ENCODE peak calls at places on chromosomes 3 and 15, in seven cellular contexts. Z is NCI-H460; S is WTC11; W is H54; D is activated CD4-positive, alpha-beta T cell treated with anti-CD3 and anti-CD28 coated beads for 48 hours; K is central memory CD4-positive, alpha-beta T cell; E is HuH-7. R is an unnamed sample.

GRCh38 chr3:156811092-156811862 is 14.9 kb upstream of the LEKR1 start:
- DNase-seq in Z (no peak), S (no peak), W (no peak), D (no peak), K (no peak), E (no peak), R (no peak)

GRCh38 chr15:39969871-39970270 is 36.0 kb downstream of the EIF2AK4 start:
- DNase-seq in Z (no peak), S (no peak), W (peak), D (peak), K (no peak), E (no peak), R (peak)

GRCh38 chr15:85581495-85581894 is 201.1 kb downstream of the AKAP13 start:
- DNase-seq in Z (no peak), S (no peak), W (no peak), D (peak), K (peak), E (no peak), R (peak)

GRCh38 chr15:25667829-25668228 is 195.3 kb downstream of the ATP10A start:
- DNase-seq in Z (no peak), S (no peak), W (no peak), D (no peak), K (no peak), E (no peak), R (no peak)

GRCh38 chr3:160641675-160642330 is 35.2 kb upstream of the ARL14 start:
- DNase-seq in Z (no peak), S (no peak), W (no peak), D (no peak), K (no peak), E (no peak), R (no peak)

GRCh38 chr3:62870321-62870720 is 4.9 kb downstream of the CADPS start:
- DNase-seq in Z (no peak), S (no peak), W (peak), D (no peak), K (no peak), E (no peak), R (no peak)

GRCh38 chr15:86555939-86556725 is 476.5 kb downstream of the AGBL1 start:
- DNase-seq in Z (peak), S (no peak), W (no peak), D (no peak), K (no peak), E (no peak), R (no peak)

GRCh38 chr15:57018151-57018550 is 99.7 kb downstream of the TCF12 start:
- DNase-seq in Z (no peak), S (no peak), W (no peak), D (no peak), K (no peak), E (no peak), R (no peak)

GRCh38 chr3:127694467-127695215 is 21.9 kb downstream of the ABTB1 start:
- DNase-seq in Z (peak), S (peak), W (no peak), D (peak), K (peak), E (no peak), R (peak)

GRCh38 chr3:174325834-174326705 is 533.1 kb upstream of the NAALADL2 start:
- DNase-seq in Z (no peak), S (no peak), W (no peak), D (no peak), K (no peak), E (no peak), R (no peak)

GRCh38 chr3:103127116-103127630 is 692.4 kb downstream of the ZPLD1 start:
- DNase-seq in Z (no peak), S (no peak), W (no peak), D (no peak), K (no peak), E (no peak), R (no peak)

GRCh38 chr15:78368671-78369070 is 28.5 kb downstream of the CRABP1 start:
- DNase-seq in Z (no peak), S (no peak), W (no peak), D (no peak), K (no peak), E (no peak), R (no peak)

GRCh38 chr3:124442463-124442862 is 287.8 kb upstream of the UMPS start:
- DNase-seq in Z (no peak), S (no peak), W (peak), D (no peak), K (no peak), E (no peak), R (no peak)

GRCh38 chr3:189148090-189148507 is 23.7 kb upstream of the TPRG1 start:
- DNase-seq in Z (peak), S (peak), W (peak), D (peak), K (peak), E (peak), R (peak)

GRCh38 chr3:198079771-198080520 is 119.9 kb downstream of the LMLN start:
- DNase-seq in Z (no peak), S (peak), W (no peak), D (peak), K (peak), E (peak), R (peak)

GRCh38 chr3:13584427-13584891 is 35.5 kb downstream of the FBLN2 start:
- DNase-seq in Z (no peak), S (peak), W (no peak), D (no peak), K (no peak), E (no peak), R (no peak)

GRCh38 chr15:58431221-58432149 is at the start of gene LIPC:
- DNase-seq in Z (no peak), S (no peak), W (no peak), D (no peak), K (no peak), E (peak), R (no peak)

GRCh38 chr3:16264174-16264707 is 502 bp downstream of the DPH3 start:
- DNase-seq in Z (no peak), S (no peak), W (peak), D (no peak), K (no peak), E (no peak), R (no peak)